ENCODE peak calls at places on chromosomes 7 and 10, in nine cellular contexts. One of them, this sample, is unnamed.

GRCh38 chr10:125060486-125060850 is 99.9 kb downstream of the CTBP2 start:
- DNase-seq in memory B cell: no peak
- DNase-seq in CD8-positive, alpha-beta T cell: no peak
- DNase-seq in neuronal stem cell: no peak
- DNase-seq in adipocyte: peak; percentile 80
- DNase-seq in NCI-H1105 treated with DMSO at 0.1 percent for 48 hours: no peak
- DNase-seq in stimulated activated CD8-positive, alpha-beta memory T cell treated with anti-CD3 and anti-CD28 coated beads, Interleukin-15, amount 100 ng/mL, for 1 hour: no peak
- DNase-seq in G401: peak; percentile 58
- DNase-seq in ELR: no peak
- DNase-seq in this sample: no peak

GRCh38 chr10:17387861-17388503 is 66.4 kb downstream of the ST8SIA6 start:
- DNase-seq in memory B cell: no peak
- DNase-seq in CD8-positive, alpha-beta T cell: no peak
- DNase-seq in neuronal stem cell: no peak
- DNase-seq in adipocyte: peak; percentile 11
- DNase-seq in NCI-H1105 treated with DMSO at 0.1 percent for 48 hours: peak; percentile 54
- DNase-seq in stimulated activated CD8-positive, alpha-beta memory T cell treated with anti-CD3 and anti-CD28 coated beads, Interleukin-15, amount 100 ng/mL, for 1 hour: no peak
- DNase-seq in G401: no peak
- DNase-seq in ELR: no peak
- DNase-seq in this sample: no peak

GRCh38 chr10:49289480-49289879 is 9.5 kb upstream of the C10orf71 start:
- DNase-seq in memory B cell: no peak
- DNase-seq in CD8-positive, alpha-beta T cell: no peak
- DNase-seq in neuronal stem cell: no peak
- DNase-seq in adipocyte: no peak
- DNase-seq in NCI-H1105 treated with DMSO at 0.1 percent for 48 hours: no peak
- DNase-seq in stimulated activated CD8-positive, alpha-beta memory T cell treated with anti-CD3 and anti-CD28 coated beads, Interleukin-15, amount 100 ng/mL, for 1 hour: no peak
- DNase-seq in G401: no peak
- DNase-seq in ELR: no peak
- DNase-seq in this sample: no peak

GRCh38 chr10:80324086-80324485 is 32.5 kb downstream of the DYDC1 start:
- DNase-seq in memory B cell: no peak
- DNase-seq in CD8-positive, alpha-beta T cell: no peak
- DNase-seq in neuronal stem cell: no peak
- DNase-seq in adipocyte: no peak
- DNase-seq in NCI-H1105 treated with DMSO at 0.1 percent for 48 hours: no peak
- DNase-seq in stimulated activated CD8-positive, alpha-beta memory T cell treated with anti-CD3 and anti-CD28 coated beads, Interleukin-15, amount 100 ng/mL, for 1 hour: no peak
- DNase-seq in G401: no peak
- DNase-seq in ELR: peak; percentile 54
- DNase-seq in this sample: no peak

GRCh38 chr10:43874984-43875383 is 226.3 kb upstream of the ZNF32 start:
- DNase-seq in memory B cell: no peak
- DNase-seq in CD8-positive, alpha-beta T cell: no peak
- DNase-seq in neuronal stem cell: no peak
- DNase-seq in adipocyte: no peak
- DNase-seq in NCI-H1105 treated with DMSO at 0.1 percent for 48 hours: no peak
- DNase-seq in stimulated activated CD8-positive, alpha-beta memory T cell treated with anti-CD3 and anti-CD28 coated beads, Interleukin-15, amount 100 ng/mL, for 1 hour: no peak
- DNase-seq in G401: no peak
- DNase-seq in ELR: no peak
- DNase-seq in this sample: no peak

GRCh38 chr10:79434223-79434687 is 11.2 kb downstream of the ZCCHC24 start:
- DNase-seq in memory B cell: no peak
- DNase-seq in CD8-positive, alpha-beta T cell: no peak
- DNase-seq in neuronal stem cell: no peak
- DNase-seq in adipocyte: no peak
- DNase-seq in NCI-H1105 treated with DMSO at 0.1 percent for 48 hours: no peak
- DNase-seq in stimulated activated CD8-positive, alpha-beta memory T cell treated with anti-CD3 and anti-CD28 coated beads, Interleukin-15, amount 100 ng/mL, for 1 hour: no peak
- DNase-seq in G401: no peak
- DNase-seq in ELR: peak; percentile 71
- DNase-seq in this sample: no peak

GRCh38 chr7:69429817-69430501 is 168.3 kb upstream of the AUTS2 start:
- DNase-seq in memory B cell: no peak
- DNase-seq in CD8-positive, alpha-beta T cell: no peak
- DNase-seq in neuronal stem cell: no peak
- DNase-seq in adipocyte: peak; percentile 67
- DNase-seq in NCI-H1105 treated with DMSO at 0.1 percent for 48 hours: peak; percentile 78
- DNase-seq in stimulated activated CD8-positive, alpha-beta memory T cell treated with anti-CD3 and anti-CD28 coated beads, Interleukin-15, amount 100 ng/mL, for 1 hour: no peak
- DNase-seq in G401: peak; percentile 32
- DNase-seq in ELR: no peak
- DNase-seq in this sample: no peak

GRCh38 chr10:119680050-119680449 is 28.9 kb downstream of the BAG3 start:
- DNase-seq in memory B cell: no peak
- DNase-seq in CD8-positive, alpha-beta T cell: no peak
- DNase-seq in neuronal stem cell: no peak
- DNase-seq in adipocyte: peak; percentile 62
- DNase-seq in NCI-H1105 treated with DMSO at 0.1 percent for 48 hours: no peak
- DNase-seq in stimulated activated CD8-positive, alpha-beta memory T cell treated with anti-CD3 and anti-CD28 coated beads, Interleukin-15, amount 100 ng/mL, for 1 hour: no peak
- DNase-seq in G401: no peak
- DNase-seq in ELR: peak; percentile 95
- DNase-seq in this sample: peak; percentile 65

This sample was measured in 8988T.